ENCODE peak calls at places on chromosomes 3 and 15, in seven cellular contexts. Z, U, R, E, V, J and N are unnamed samples.

GRCh38 chr3:10932596-10932995 is 60.0 kb upstream of the SLC6A1 start:
- DNase-seq in Z (no peak), U (no peak), R (no peak), E (no peak), V (no peak), J (no peak), N (no peak)

GRCh38 chr15:63038926-63039673 is 3.4 kb upstream of the TPM1 start:
- DNase-seq in Z (no peak), U (no peak), R (no peak), E (no peak), V (no peak), J (no peak), N (no peak)

GRCh38 chr15:44535509-44536297 is 1.2 kb upstream of the EIF3J start:
- DNase-seq in Z (peak; percentile 40), U (no peak), R (no peak), E (no peak), V (no peak), J (no peak), N (peak; percentile 45)

GRCh38 chr15:99424978-99425665 is 140.7 kb upstream of the MEF2A start:
- DNase-seq in Z (peak; percentile 51), U (peak; percentile 55), R (peak; percentile 19), E (peak; percentile 53), V (no peak), J (no peak), N (no peak)

GRCh38 chr15:39578851-39579486 is 1.9 kb upstream of the THBS1 start:
- DNase-seq in Z (no peak), U (no peak), R (no peak), E (no peak), V (no peak), J (no peak), N (no peak)

GRCh38 chr3:134419214-134419965 is 45.1 kb upstream of the AMOTL2 start:
- DNase-seq in Z (no peak), U (no peak), R (no peak), E (no peak), V (no peak), J (no peak), N (no peak)

GRCh38 chr3:83934208-83935150 is 1024.3 kb upstream of the CADM2 start:
- DNase-seq in Z (no peak), U (no peak), R (no peak), E (no peak), V (no peak), J (no peak), N (no peak)

GRCh38 chr15:80936288-80937078 is 53.1 kb downstream of the MESD start:
- DNase-seq in Z (no peak), U (no peak), R (no peak), E (no peak), V (no peak), J (no peak), N (no peak)

GRCh38 chr3:189331002-189331418 is 159.2 kb downstream of the TPRG1 start:
- DNase-seq in Z (no peak), U (no peak), R (no peak), E (no peak), V (no peak), J (no peak), N (no peak)

GRCh38 chr15:74291101-74292071 is 55.3 kb downstream of the CCDC33 start:
- DNase-seq in Z (peak; percentile 70), U (peak; percentile 82), R (peak; percentile 10), E (peak; percentile 88), V (peak; percentile 74), J (peak; percentile 82), N (peak; percentile 18)

GRCh38 chr15:88623061-88623460 is 1.9 kb downstream of the AEN start:
- DNase-seq in Z (no peak), U (no peak), R (no peak), E (no peak), V (no peak), J (no peak), N (no peak)

GRCh38 chr3:24493951-24494615 is 567 bp downstream of the THRB start:
- DNase-seq in Z (peak; percentile 66), U (peak; percentile 83), R (no peak), E (peak; percentile 85), V (peak; percentile 80), J (peak; percentile 86), N (peak; percentile 29)

GRCh38 chr15:85422607-85423006 is 42.2 kb downstream of the AKAP13 start:
- DNase-seq in Z (no peak), U (no peak), R (no peak), E (no peak), V (no peak), J (no peak), N (no peak)

GRCh38 chr15:26628071-26628470 is 144.8 kb downstream of the GABRB3 start:
- DNase-seq in Z (no peak), U (no peak), R (no peak), E (no peak), V (no peak), J (no peak), N (no peak)

GRCh38 chr3:42118762-42119361 is 27.7 kb downstream of the TRAK1 start:
- DNase-seq in Z (no peak), U (no peak), R (no peak), E (no peak), V (peak; percentile 56), J (no peak), N (no peak)
- H3K4me1 ChIP-seq in Z (peaks cover 30% of the 10 kb centered on the region), U (peaks cover 98% of the 10 kb centered on the region), R (no peaks in the 10 kb centered on the region), E (peaks cover 27% of the 10 kb centered on the region), V (peaks cover 87% of the 10 kb centered on the region), J (peaks cover 77% of the 10 kb centered on the region), N (no peaks in the 10 kb centered on the region)

GRCh38 chr3:119628390-119628789 is 30.7 kb downstream of the PLA1A start:
- DNase-seq in Z (no peak), U (no peak), R (no peak), E (no peak), V (no peak), J (no peak), N (peak; percentile 58)
- H3K27ac ChIP-seq in Z (peak overlapping the region; percentile 74), U (peak overlapping the region; percentile 69), R (peak overlapping the region; percentile 26), E (peak overlapping the region; percentile 42), V (peak overlapping the region; percentile 14), J (peak overlapping the region; percentile 27), N (no peak overlapping the region)

DNA sequence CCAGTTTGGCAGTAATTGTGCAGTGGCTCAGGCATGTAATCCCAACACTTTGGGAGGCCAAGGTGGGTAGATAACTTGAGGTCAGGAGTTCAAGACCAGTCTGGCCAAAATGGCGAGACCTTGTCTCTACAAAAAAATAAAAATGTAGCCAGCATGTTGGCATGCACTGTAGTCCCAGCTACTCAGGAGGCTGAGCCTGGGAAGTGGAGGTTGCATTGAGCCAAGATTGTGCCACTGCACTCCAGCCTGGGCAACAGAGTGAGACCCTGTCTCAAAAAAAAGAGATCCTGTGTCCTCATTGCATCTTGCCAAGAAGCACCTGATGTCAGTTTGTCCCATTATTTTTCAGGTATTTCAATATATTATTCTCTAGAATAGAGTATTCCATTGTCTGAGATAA is 61.8 kb downstream of the CRTC3 start:
- DNase-seq in Z (no peak), U (no peak), R (no peak), E (no peak), V (no peak), J (no peak), N (no peak)
- H3K4me1 ChIP-seq in Z (peaks cover 19% of the 10 kb centered on the region), U (peaks cover 82% of the 10 kb centered on the region), R (peaks cover 37% of the 10 kb centered on the region), E (peaks cover 9% of the 10 kb centered on the region), V (peaks cover 47% of the 10 kb centered on the region), J (peaks cover 49% of the 10 kb centered on the region), N (peaks cover 11% of the 10 kb centered on the region)

DNA sequence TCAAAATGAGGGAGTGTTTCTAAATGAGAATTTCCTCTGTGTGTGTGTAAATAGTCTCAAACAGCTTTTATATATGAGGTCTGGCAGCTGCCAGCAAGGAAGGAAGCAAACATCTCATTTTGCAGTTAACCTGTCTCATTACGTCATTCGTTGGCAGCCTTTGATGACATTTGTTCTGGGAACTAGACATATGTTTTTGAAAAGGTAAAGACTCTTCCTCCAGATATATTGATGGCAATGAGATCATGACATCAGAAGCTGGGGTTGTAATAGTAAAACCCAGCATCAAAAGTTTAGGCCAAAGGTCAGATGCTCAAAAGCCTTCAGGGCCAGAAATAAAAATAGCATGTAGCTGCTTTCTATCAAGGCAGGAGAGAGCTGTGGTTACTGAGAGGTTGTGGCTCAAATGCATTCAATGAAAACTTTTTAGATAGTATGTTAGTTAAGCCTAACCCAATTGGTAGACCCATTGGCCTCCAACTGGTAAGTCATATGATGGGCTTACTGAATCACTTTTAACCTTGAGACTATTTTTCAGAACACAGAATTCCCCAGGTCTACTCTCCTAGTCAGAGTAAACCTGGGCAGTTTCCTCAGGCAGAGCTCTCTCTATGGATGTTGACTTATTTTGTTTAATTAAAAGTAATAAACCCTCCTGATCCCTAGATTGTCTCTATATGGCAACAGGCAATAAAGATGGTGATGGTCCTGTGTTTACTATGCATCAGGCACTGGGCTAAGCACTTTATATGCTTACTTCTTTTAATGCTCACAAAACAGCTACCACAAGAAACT is 386.5 kb upstream of the CFAP20DC start:
- DNase-seq in Z (no peak), U (no peak), R (no peak), E (no peak), V (no peak), J (no peak), N (no peak)
- H3K27ac ChIP-seq in Z (no peak overlapping the region), U (no peak overlapping the region), R (no peak overlapping the region), E (no peak overlapping the region), V (no peak overlapping the region), J (no peak overlapping the region), N (no peak overlapping the region)

GRCh38 chr3:149618151-149619123 is 39.4 kb downstream of the WWTR1 start:
- DNase-seq in Z (no peak), U (peak; percentile 29), R (no peak), E (peak; percentile 57), V (no peak), J (no peak), N (no peak)
- H3K4me1 ChIP-seq in Z (peaks cover 4% of the 10 kb centered on the region), U (peaks cover 89% of the 10 kb centered on the region), R (no peaks in the 10 kb centered on the region), E (peaks cover 26% of the 10 kb centered on the region), V (peaks cover 48% of the 10 kb centered on the region), J (peaks cover 17% of the 10 kb centered on the region), N (no peaks in the 10 kb centered on the region)

GRCh38 chr3:32046102-32046501 is 60.3 kb upstream of the GPD1L start:
- DNase-seq in Z (no peak), U (no peak), R (no peak), E (no peak), V (no peak), J (no peak), N (no peak)
- H3K27ac ChIP-seq in Z (no peak overlapping the region), U (peak overlapping the region; percentile 87), R (no peak overlapping the region), E (peak overlapping the region; percentile 50), V (peak overlapping the region; percentile 82), J (peak overlapping the region; percentile 85), N (no peak overlapping the region)

GRCh38 chr3:126891141-126891540 is 91.8 kb upstream of the PLXNA1 start:
- DNase-seq in Z (no peak), U (no peak), R (no peak), E (no peak), V (no peak), J (no peak), N (no peak)
- H3K4me1 ChIP-seq in Z (no peaks in the 10 kb centered on the region), U (peaks cover 23% of the 10 kb centered on the region), R (no peaks in the 10 kb centered on the region), E (no peaks in the 10 kb centered on the region), V (peaks cover 11% of the 10 kb centered on the region), J (peaks cover 22% of the 10 kb centered on the region), N (no peaks in the 10 kb centered on the region)